ENCODE peak calls at places on chromosomes 11 and 22, in eight cellular contexts. O is NCI-H226; D is GM12891; T is colonic mucosa; U is activated CD4-positive, alpha-beta T cell treated with anti-CD3 and anti-CD28 coated beads, Interleukin-2, amount 50 U/mL, for 1 hour; F is HCT116; P is GM03348; E is astrocyte of the spinal cord. A is an unnamed sample.

GRCh38 chr11:70014291-70014690 is 63.8 kb upstream of the ANO1 start:
- DNase-seq in T (no peak), F (no peak), D (no peak), E (no peak), U (no peak), O (no peak), P (no peak), A (no peak)

GRCh38 chr11:45022294-45023064 is 71.8 kb upstream of the TP53I11 start:
- DNase-seq in F (no peak), O (peak; percentile 76), U (no peak), E (no peak), P (peak; percentile 71), T (no peak), D (no peak), A (no peak)

GRCh38 chr11:45089251-45089650 is 57.2 kb upstream of the PRDM11 start:
- DNase-seq in D (no peak), E (peak; percentile 84), P (peak; percentile 93), F (no peak), T (peak; percentile 52), O (peak; percentile 97), U (no peak), A (no peak)

GRCh38 chr11:70568504-70569172 is 170.3 kb downstream of the CTTN start:
- DNase-seq in U (no peak), O (peak; percentile 69), E (peak; percentile 33), P (peak; percentile 92), D (no peak), T (peak; percentile 71), F (no peak), A (peak; percentile 30)

GRCh38 chr11:46447544-46447943 is 56.0 kb upstream of the CHRM4 start:
- DNase-seq in O (no peak), P (no peak), T (no peak), U (no peak), D (no peak), E (no peak), F (no peak), A (no peak)

GRCh38 chr11:76277298-76278175 is 71.2 kb upstream of the WNT11 start:
- DNase-seq in U (no peak), E (no peak), D (peak; percentile 43), F (no peak), T (no peak), O (no peak), P (no peak), A (no peak)

GRCh38 chr11:14124345-14124744 is 161.8 kb downstream of the SPON1 start:
- DNase-seq in T (no peak), O (no peak), P (no peak), E (no peak), U (no peak), F (no peak), D (no peak), A (no peak)

GRCh38 chr11:75896843-75897419 is 81.9 kb downstream of the UVRAG start:
- DNase-seq in T (no peak), P (peak; percentile 58), E (peak; percentile 62), D (no peak), O (peak; percentile 19), U (no peak), F (peak; percentile 12), A (peak; percentile 67)

GRCh38 chr11:120013325-120014250 is 124.3 kb downstream of the TRIM29 start:
- DNase-seq in U (no peak), P (peak; percentile 74), O (no peak), E (peak; percentile 3), T (peak; percentile 63), D (peak; percentile 49), F (peak; percentile 37), A (peak; percentile 56)

GRCh38 chr22:24406322-24407277 is 20.8 kb upstream of the ADORA2A start:
- DNase-seq in F (no peak), O (no peak), E (no peak), D (no peak), U (no peak), T (no peak), P (no peak), A (no peak)

GRCh38 chr22:50138988-50139387 is 31.5 kb upstream of the PANX2 start:
- DNase-seq in F (no peak), T (no peak), U (no peak), E (no peak), O (no peak), P (no peak), D (no peak), A (no peak)

GRCh38 chr22:33405194-33405593 is 347.0 kb upstream of the SYN3 start:
- DNase-seq in D (no peak), E (no peak), P (no peak), T (no peak), O (no peak), U (no peak), F (no peak), A (no peak)

GRCh38 chr11:75337195-75337654 is 14.2 kb downstream of the ARRB1 start:
- DNase-seq in P (peak; percentile 51), T (no peak), U (no peak), D (no peak), F (no peak), O (peak; percentile 90), E (no peak), A (peak; percentile 59)

GRCh38 chr22:49807780-49808708 is 19.6 kb downstream of the BRD1 start:
- DNase-seq in F (no peak), O (no peak), P (no peak), E (no peak), U (peak; percentile 53), T (no peak), D (no peak), A (no peak)

GRCh38 chr11:455566-456147 is 5.6 kb downstream of the PTDSS2 start:
- DNase-seq in E (no peak), D (no peak), P (no peak), U (no peak), T (no peak), F (no peak), O (no peak), A (no peak)

GRCh38 chr11:62295504-62295903 is 3.4 kb downstream of the SCGB1D4 start:
- DNase-seq in O (no peak), E (peak; percentile 36), F (no peak), T (no peak), P (peak; percentile 26), U (no peak), D (no peak), A (peak; percentile 62)

GRCh38 chr11:71139516-71140205 is 112.7 kb downstream of the SHANK2 start:
- DNase-seq in T (no peak), U (no peak), O (no peak), P (peak; percentile 64), F (no peak), D (no peak), E (peak; percentile 22), A (no peak)

GRCh38 chr22:16969508-16970327 is 38.3 kb downstream of the GAB4 start:
- DNase-seq in U (no peak), F (no peak), T (no peak), E (no peak), D (no peak), O (no peak), P (peak; percentile 2), A (no peak)

A was measured in dermis blood vessel endothelial cell.